ENCODE peak calls at places on chromosomes 6 and 20, in five cellular contexts. H is ovary; V is MM.1S; I is astrocyte; A is effector memory CD4-positive, alpha-beta T cell. T is an unnamed sample. For H3K36me3 and H3K4me1, the result is how much of the 10 kb centered on the place peaks cover.

GRCh38 chr20:14700641-14700965 is 363.2 kb upstream of the FLRT3 start:
- DNase-seq in A (no peak), H (no peak), I (peak), V (peak), T (no peak)

GRCh38 chr6:27825025-27825823 is 87.0 kb downstream of the OR2B2 start:
- DNase-seq in I (no peak), H (no peak), V (peak), A (no peak), T (no peak)

GRCh38 chr6:139378882-139379341 is 4.5 kb upstream of the CITED2 start:
- DNase-seq in H (no peak), I (peak), A (no peak), V (no peak), T (no peak)

GRCh38 chr20:10609276-10609675 is 64.5 kb downstream of the JAG1 start:
- DNase-seq in I (peak), V (no peak), H (peak), A (no peak), T (no peak)

GRCh38 chr20:16069416-16070010 is 503.7 kb downstream of the KIF16B start:
- DNase-seq in A (no peak), V (peak), H (no peak), I (no peak), T (no peak)

GRCh38 chr20:37681384-37681977 is 12.3 kb upstream of the CTNNBL1 start:
- DNase-seq in H (no peak), I (no peak), V (no peak), A (no peak), T (no peak)

GRCh38 chr6:163714179-163714578 is 299.7 kb downstream of the QKI start:
- DNase-seq in I (no peak), V (no peak), H (no peak), A (no peak), T (no peak)

GRCh38 chr6:159090530-159091306 is 45.9 kb upstream of the TAGAP start:
- DNase-seq in I (no peak), A (no peak), V (no peak), H (no peak), T (no peak)

GRCh38 chr6:166286831-166287271 is 21.3 kb downstream of the PRR18 start:
- DNase-seq in H (no peak), I (no peak), A (no peak), V (no peak), T (no peak)

GRCh38 chr6:159043236-159043635 is 1.6 kb downstream of the TAGAP start:
- DNase-seq in V (no peak), I (no peak), A (no peak), H (no peak), T (no peak)

GRCh38 chr6:21595265-21595950 is 1.9 kb downstream of the SOX4 start:
- DNase-seq in A (no peak), I (no peak), V (peak), H (peak), T (no peak)

GRCh38 chr6:148076046-148076445 is 266.6 kb upstream of the SASH1 start:
- DNase-seq in I (no peak), A (no peak), H (no peak), V (no peak), T (no peak)

GRCh38 chr20:15257071-15257470 is 919.7 kb upstream of the FLRT3 start:
- DNase-seq in A (no peak), V (no peak), H (no peak), I (no peak), T (no peak)

GRCh38 chr20:4972506-4973251 is 28.6 kb downstream of the SLC23A2 start:
- DNase-seq in H (no peak), I (no peak), A (no peak), V (no peak), T (no peak)

GRCh38 chr6:30238178-30238795 is 25.1 kb upstream of the TRIM26 start:
- DNase-seq in A (no peak), H (no peak), V (peak), I (peak), T (no peak)

GRCh38 chr6:118408863-118409262 is 139.2 kb upstream of the PLN start:
- DNase-seq in A (no peak), I (no peak), H (no peak), V (no peak), T (no peak)

GRCh38 chr6:44126320-44127149 is 717 bp downstream of the MRPL14 start:
- DNase-seq in I (peak), H (peak), A (peak), V (peak), T (no peak)

GRCh38 chr6:158316022-158316421 is 3.8 kb downstream of the TULP4 start:
- DNase-seq in I (peak), H (no peak), A (no peak), V (no peak), T (no peak)

GRCh38 chr20:9609892-9610502 is 95.6 kb downstream of the LAMP5 start:
- DNase-seq in I (peak), A (no peak), V (peak), H (peak), T (no peak)

GRCh38 chr20:61025536-61025935 is 226.5 kb upstream of the CDH4 start:
- DNase-seq in H (no peak), A (no peak), I (no peak), V (no peak), T (no peak)

GRCh38 chr6:32973144-32973854 is 4.9 kb downstream of the BRD2 start:
- DNase-seq in V (peak), H (peak), I (no peak), A (peak), T (no peak)

GRCh38 chr20:59015812-59016711 is 3.2 kb upstream of the TUBB1 start:
- DNase-seq in A (no peak), V (no peak), I (no peak), H (no peak), T (no peak)

GRCh38 chr6:131773284-131773950 is 34.4 kb upstream of the ENPP1 start:
- DNase-seq in I (peak), V (no peak), A (no peak), H (no peak), T (no peak)

GRCh38 chr6:31441368-31442267 is 38.2 kb downstream of the MICA start:
- DNase-seq in V (peak), I (peak), H (peak), A (peak), T (peak)

GRCh38 chr20:57941121-57941522 is 231.3 kb upstream of the PMEPA1 start:
- DNase-seq in V (no peak), A (no peak), H (no peak), I (no peak), T (no peak)

DNA sequence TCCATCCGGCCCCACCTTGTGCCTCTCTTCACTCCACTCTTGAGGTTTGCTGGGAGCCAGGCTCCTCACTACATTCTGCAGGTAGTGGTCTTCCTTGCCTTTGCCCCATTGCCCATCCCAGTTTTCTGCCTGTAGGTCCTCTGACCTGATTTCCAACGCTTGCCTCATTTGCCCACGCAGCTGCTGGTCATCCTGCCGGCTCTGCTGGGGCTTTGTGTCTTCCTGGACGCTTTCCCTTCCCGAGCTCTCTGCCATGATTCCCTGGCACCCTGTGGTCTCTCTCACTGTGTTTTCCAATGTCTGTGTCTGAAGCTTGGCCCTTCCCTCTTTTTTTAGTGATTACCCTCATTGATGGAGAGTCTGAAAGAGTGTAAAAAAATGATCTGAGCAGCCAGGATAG is 451.6 kb downstream of the UTRN start:
- DNase-seq in V (no peak), I (no peak), A (no peak), H (no peak), T (no peak)
- H3K36me3 ChIP-seq in V (under half), I (under half), A (under half), H (under half), T (under half)

GRCh38 chr6:35922139-35922554 is 1.2 kb upstream of the SRPK1 start:
- DNase-seq in I (no peak), H (no peak), A (no peak), V (no peak), T (no peak)
- H3K4me3 ChIP-seq in I (no peak), H (no peak), A (no peak), V (peak), T (no peak)

GRCh38 chr6:155132617-155133016 is 131.2 kb upstream of the CLDN20 start:
- DNase-seq in A (no peak), V (no peak), H (no peak), I (no peak), T (no peak)
- H3K4me1 ChIP-seq in A (under half), V (under half), H (under half), I (under half), T (under half)

GRCh38 chr6:113654396-113654795 is 202.7 kb upstream of the MARCKS start:
- DNase-seq in V (no peak), H (peak), A (no peak), I (peak), T (peak)
- H3K36me3 ChIP-seq in V (under half), H (under half), A (under half), I (under half), T (under half)

DNA sequence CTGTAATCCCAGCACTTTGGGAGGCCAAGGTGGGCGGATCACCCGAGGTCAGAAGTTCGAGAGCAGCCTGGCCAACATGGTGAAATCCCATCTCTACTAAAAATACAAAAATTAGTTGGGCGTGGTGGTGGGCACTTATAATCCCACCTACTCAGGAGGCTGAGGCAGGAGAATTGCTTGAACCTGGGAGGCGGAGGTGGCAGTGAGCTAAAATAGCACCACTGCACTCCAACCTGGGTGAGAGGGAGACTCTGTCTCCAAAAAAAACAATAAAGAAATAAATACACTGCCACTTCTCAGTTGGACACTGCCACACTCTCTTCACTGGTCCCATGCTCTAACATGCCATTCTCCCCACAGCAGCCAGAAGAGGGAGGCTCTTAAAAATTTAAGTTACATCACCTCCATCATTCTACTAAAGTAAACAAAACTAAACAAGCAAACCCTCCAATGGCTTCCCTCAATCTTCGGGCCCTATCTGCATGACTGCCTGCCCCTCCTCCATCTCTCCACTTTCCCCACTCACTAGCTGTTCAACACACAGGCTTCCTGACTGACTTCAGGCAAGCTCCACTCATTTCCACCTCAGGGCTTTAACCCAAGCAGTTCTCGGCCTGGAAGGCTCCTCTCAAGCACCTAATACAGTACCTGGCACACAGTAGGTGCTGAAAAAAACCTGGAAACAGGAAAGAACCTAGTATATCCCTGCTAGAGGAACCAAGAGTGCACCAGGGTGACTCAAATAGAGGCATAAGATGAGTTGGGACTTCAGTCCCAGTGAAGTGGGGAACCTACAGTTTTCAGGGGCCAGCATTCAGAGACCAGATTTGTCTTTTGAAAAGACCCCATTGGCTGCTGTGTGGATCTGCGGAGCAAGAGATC is 3.0 kb downstream of the AHCY start:
- DNase-seq in H (no peak), I (no peak), A (no peak), V (no peak), T (no peak)
- H3K4me3 ChIP-seq in H (no peak), I (no peak), A (no peak), V (no peak), T (no peak)

GRCh38 chr20:40689100-40689942 is at the start of gene MAFB:
- DNase-seq in A (no peak), V (peak), H (peak), I (peak), T (peak)
- H3K4me1 ChIP-seq in A (under half), V (under half), H (under half), I (under half), T (under half)

GRCh38 chr20:33279261-33279910 is 3.6 kb upstream of the BPIFB1 start:
- DNase-seq in I (no peak), A (no peak), H (no peak), V (no peak), T (no peak)

GRCh38 chr20:33278700-33279099 is 4.3 kb upstream of the BPIFB1 start:
- DNase-seq in H (no peak), I (no peak), A (no peak), V (no peak), T (no peak)

GRCh38 chr20:33280775-33281174 is 2.2 kb upstream of the BPIFB1 start:
- DNase-seq in I (no peak), A (no peak), V (no peak), H (no peak), T (no peak)

GRCh38 chr20:33281550-33282146 is 1.4 kb upstream of the BPIFB1 start:
- DNase-seq in A (no peak), I (no peak), H (no peak), V (no peak), T (no peak)

DNA sequence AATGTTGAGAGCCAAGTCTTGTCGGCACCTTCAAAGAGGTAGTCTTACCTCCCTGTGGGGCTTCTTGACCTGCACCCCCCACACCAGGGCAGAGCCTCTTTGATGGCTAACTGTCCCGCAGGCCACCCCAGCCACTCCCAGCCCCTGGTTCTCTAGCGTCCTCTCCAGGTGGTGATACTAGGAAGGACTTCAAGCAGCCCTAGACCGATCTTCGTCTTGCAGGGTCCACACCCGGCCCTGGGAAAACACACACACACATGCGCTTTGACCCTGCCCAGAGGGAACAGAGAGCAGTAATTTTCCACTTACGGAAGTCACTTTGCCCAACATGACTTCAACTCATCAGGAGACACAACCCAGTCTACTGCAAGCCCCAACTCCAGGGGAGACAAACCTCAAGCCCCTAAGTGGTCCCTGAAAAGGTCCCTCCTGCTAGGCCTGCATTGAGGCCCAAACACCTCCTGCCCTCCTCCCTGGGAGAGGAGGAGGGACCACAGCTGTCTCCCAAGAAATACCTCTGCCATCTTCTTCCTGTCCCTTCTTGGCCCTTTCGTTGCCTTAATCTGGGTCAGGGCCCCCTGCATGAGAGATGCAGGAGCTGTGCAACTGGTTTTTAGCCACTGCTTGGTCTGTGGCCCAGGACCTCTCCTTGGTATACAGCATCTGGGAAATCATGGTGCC is 2.9 kb upstream of the BPIFB1 start:
- DNase-seq in V (no peak), H (no peak), I (no peak), A (no peak), T (no peak)
- H3K36me3 ChIP-seq in V (under half), H (under half), I (under half), A (under half), T (under half)